ENCODE peak calls at places on chromosome 2, in ten cellular contexts. N is keratinocyte, Z is left cardiac atrium, P is right atrium auricular region, J is heart left ventricle, S is GM23248, D is cardiac septum, F is NCI-H2081, U is HTR-8/SVneo, Y is tibial artery. I is an unnamed sample.

GRCh38 chr2:183224933-183225332 is 100.7 kb downstream of the NUP35 start:
- DNase-seq in N (no peak), Z (no peak), P (no peak), J (no peak), S (peak; percentile 23), D (no peak), F (no peak), U (no peak), Y (no peak), I (no peak)

GRCh38 chr2:80233333-80233732 is 71.2 kb downstream of the LRRTM1 start:
- DNase-seq in N (no peak), Z (no peak), P (no peak), J (no peak), S (no peak), D (no peak), F (no peak), U (no peak), Y (no peak), I (no peak)

GRCh38 chr2:64713686-64714085 is 60.0 kb upstream of the SERTAD2 start:
- DNase-seq in N (no peak), Z (no peak), P (no peak), J (no peak), S (no peak), D (no peak), F (no peak), U (no peak), Y (no peak), I (no peak)

GRCh38 chr2:205051417-205051816 is 506.1 kb downstream of the PARD3B start:
- DNase-seq in N (no peak), Z (no peak), P (no peak), J (no peak), S (peak; percentile 29), D (no peak), F (no peak), U (no peak), Y (no peak), I (no peak)

GRCh38 chr2:219968685-219969345 is 341.4 kb downstream of the SLC4A3 start:
- DNase-seq in N (peak; percentile 97), Z (no peak), P (no peak), J (no peak), S (peak; percentile 68), D (no peak), F (no peak), U (peak; percentile 53), Y (no peak), I (no peak)

GRCh38 chr2:239225921-239226561 is 174.8 kb downstream of the HDAC4 start:
- DNase-seq in N (no peak), Z (no peak), P (no peak), J (no peak), S (peak; percentile 80), D (no peak), F (no peak), U (peak; percentile 10), Y (peak; percentile 62), I (no peak)

GRCh38 chr2:110863726-110864125 is 131.4 kb downstream of the ACOXL start:
- DNase-seq in N (no peak), Z (no peak), P (no peak), J (no peak), S (no peak), D (no peak), F (no peak), U (no peak), Y (no peak), I (no peak)

GRCh38 chr2:40554665-40555294 is 102.9 kb upstream of the SLC8A1 start:
- DNase-seq in N (no peak), Z (peak; percentile 65), P (peak; percentile 86), J (peak; percentile 61), S (peak; percentile 37), D (peak; percentile 83), F (peak; percentile 86), U (peak; percentile 27), Y (peak; percentile 71), I (peak; percentile 66)

GRCh38 chr2:74199871-74200305 is 1.5 kb downstream of the MTHFD2 start:
- DNase-seq in N (no peak), Z (no peak), P (no peak), J (no peak), S (peak; percentile 31), D (no peak), F (peak; percentile 4), U (no peak), Y (no peak), I (no peak)

GRCh38 chr2:31446848-31447247 is 32.3 kb upstream of the XDH start:
- DNase-seq in N (no peak), Z (no peak), P (no peak), J (no peak), S (peak; percentile 94), D (no peak), F (no peak), U (no peak), Y (no peak), I (no peak)

GRCh38 chr2:134679740-134680139 is 39.1 kb downstream of the TMEM163 start:
- DNase-seq in N (no peak), Z (no peak), P (no peak), J (no peak), S (no peak), D (no peak), F (no peak), U (no peak), Y (no peak), I (no peak)

GRCh38 chr2:240460243-240460630 is 24.8 kb downstream of the GPC1 start:
- DNase-seq in N (no peak), Z (peak; percentile 16), P (no peak), J (peak; percentile 6), S (no peak), D (peak; percentile 68), F (no peak), U (no peak), Y (peak; percentile 62), I (no peak)

GRCh38 chr2:120262761-120263428 is 10.2 kb downstream of the RALB start:
- DNase-seq in N (peak; percentile 61), Z (no peak), P (no peak), J (no peak), S (peak; percentile 72), D (peak; percentile 17), F (no peak), U (no peak), Y (no peak), I (no peak)

GRCh38 chr2:20223345-20224190 is 1.4 kb downstream of the SDC1 start:
- DNase-seq in N (no peak), Z (peak; percentile 48), P (no peak), J (peak; percentile 25), S (peak; percentile 79), D (no peak), F (peak; percentile 61), U (peak; percentile 80), Y (no peak), I (peak; percentile 69)

GRCh38 chr2:230758566-230759480 is 46.2 kb downstream of the CAB39 start:
- DNase-seq in N (no peak), Z (no peak), P (no peak), J (no peak), S (peak; percentile 77), D (no peak), F (no peak), U (no peak), Y (no peak), I (no peak)

GRCh38 chr2:206193643-206194382 is 34.1 kb downstream of the EEF1B2 start:
- DNase-seq in N (no peak), Z (no peak), P (no peak), J (no peak), S (no peak), D (no peak), F (no peak), U (no peak), Y (no peak), I (no peak)

GRCh38 chr2:200033939-200034338 is 78.6 kb downstream of the MAIP1 start:
- DNase-seq in N (no peak), Z (no peak), P (no peak), J (no peak), S (no peak), D (no peak), F (no peak), U (no peak), Y (no peak), I (no peak)

GRCh38 chr2:3282056-3282998 is 95.3 kb downstream of the EIPR1 start:
- DNase-seq in N (no peak), Z (peak; percentile 47), P (no peak), J (peak; percentile 49), S (no peak), D (peak; percentile 76), F (peak; percentile 98), U (no peak), Y (no peak), I (peak; percentile 96)

GRCh38 chr2:39127973-39128372 is 7.1 kb upstream of the SOS1 start:
- DNase-seq in N (no peak), Z (no peak), P (no peak), J (no peak), S (peak; percentile 67), D (no peak), F (no peak), U (no peak), Y (no peak), I (no peak)

GRCh38 chr2:61885896-61886603 is 2.4 kb downstream of the CCT4 start:
- DNase-seq in N (no peak), Z (no peak), P (no peak), J (no peak), S (no peak), D (no peak), F (no peak), U (no peak), Y (no peak), I (no peak)

GRCh38 chr2:236061899-236062298 is 106.3 kb downstream of the GBX2 start:
- DNase-seq in N (no peak), Z (no peak), P (no peak), J (no peak), S (no peak), D (no peak), F (no peak), U (no peak), Y (no peak), I (no peak)

GRCh38 chr2:223041527-223042109 is 10.4 kb upstream of the KCNE4 start:
- DNase-seq in N (no peak), Z (peak; percentile 83), P (peak; percentile 88), J (peak; percentile 68), S (peak; percentile 99), D (no peak), F (no peak), U (peak; percentile 87), Y (peak; percentile 94), I (peak; percentile 27)

GRCh38 chr2:70514612-70515055 is 39.0 kb downstream of the TGFA start:
- DNase-seq in N (no peak), Z (no peak), P (no peak), J (no peak), S (no peak), D (no peak), F (peak; percentile 37), U (no peak), Y (no peak), I (peak; percentile 88)

GRCh38 chr2:25314514-25315315 is 27.0 kb downstream of the DNMT3A start:
- DNase-seq in N (no peak), Z (peak; percentile 83), P (no peak), J (peak; percentile 85), S (no peak), D (peak; percentile 86), F (peak; percentile 73), U (no peak), Y (peak; percentile 71), I (peak; percentile 52)

GRCh38 chr2:24620936-24621335 is 129.9 kb downstream of the NCOA1 start:
- DNase-seq in N (no peak), Z (no peak), P (no peak), J (no peak), S (no peak), D (no peak), F (no peak), U (no peak), Y (no peak), I (no peak)

GRCh38 chr2:160141419-160141818 is 58.7 kb downstream of the ITGB6 start:
- DNase-seq in N (no peak), Z (no peak), P (no peak), J (no peak), S (no peak), D (no peak), F (no peak), U (no peak), Y (no peak), I (no peak)

GRCh38 chr2:61793389-61793836 is 60.4 kb downstream of the FAM161A start:
- DNase-seq in N (peak; percentile 25), Z (peak; percentile 55), P (no peak), J (peak; percentile 29), S (peak; percentile 74), D (no peak), F (peak; percentile 51), U (peak; percentile 58), Y (no peak), I (peak; percentile 72)

GRCh38 chr2:165793779-165794519 is at the start of gene GALNT3:
- DNase-seq in N (no peak), Z (peak; percentile 24), P (no peak), J (peak; percentile 9), S (peak; percentile 40), D (peak; percentile 78), F (peak; percentile 97), U (no peak), Y (no peak), I (peak; percentile 92)

I was measured in NCI-H345.